ENCODE peak calls at places on chromosomes 13 and 19, in ten cellular contexts. Y, O, D, S, U, F, V, R, Z and N are unnamed samples.

GRCh38 chr19:51148571-51148970 is 6.5 kb downstream of the SIGLEC7 start:
- DNase-seq in Y (no peak), O (no peak), D (no peak), S (no peak), U (no peak), F (no peak), V (no peak), R (no peak), Z (no peak), N (no peak)

GRCh38 chr19:46221981-46222610 is 7.4 kb upstream of the IGFL1 start:
- DNase-seq in Y (peak; percentile 76), O (no peak), D (peak; percentile 66), S (peak; percentile 25), U (peak; percentile 60), F (peak; percentile 38), V (peak; percentile 87), R (peak; percentile 87), Z (peak; percentile 96), N (no peak)

GRCh38 chr13:95604534-95604915 is 40.0 kb downstream of the DZIP1 start:
- DNase-seq in Y (no peak), O (no peak), D (peak; percentile 6), S (no peak), U (no peak), F (no peak), V (no peak), R (no peak), Z (peak; percentile 55), N (no peak)

GRCh38 chr13:47650221-47650620 is 350.9 kb downstream of the SUCLA2 start:
- DNase-seq in Y (no peak), O (no peak), D (no peak), S (no peak), U (no peak), F (no peak), V (no peak), R (no peak), Z (no peak), N (no peak)

GRCh38 chr13:28339419-28339818 is 155.5 kb downstream of the FLT1 start:
- DNase-seq in Y (no peak), O (no peak), D (peak; percentile 28), S (no peak), U (no peak), F (no peak), V (peak; percentile 60), R (no peak), Z (no peak), N (no peak)

GRCh38 chr19:49658139-49658517 is 7.5 kb downstream of the IRF3 start:
- DNase-seq in Y (no peak), O (no peak), D (no peak), S (no peak), U (no peak), F (no peak), V (no peak), R (no peak), Z (no peak), N (no peak)

GRCh38 chr13:76820759-76821158 is 65.4 kb downstream of the KCTD12 start:
- DNase-seq in Y (peak; percentile 59), O (no peak), D (peak; percentile 93), S (peak; percentile 66), U (no peak), F (no peak), V (peak; percentile 80), R (peak; percentile 79), Z (peak; percentile 78), N (no peak)

GRCh38 chr19:2615782-2616181 is 86.7 kb downstream of the GNG7 start:
- DNase-seq in Y (no peak), O (no peak), D (no peak), S (no peak), U (no peak), F (no peak), V (no peak), R (no peak), Z (no peak), N (no peak)

GRCh38 chr13:21917046-21918010 is 246.5 kb downstream of the FGF9 start:
- DNase-seq in Y (no peak), O (no peak), D (no peak), S (no peak), U (no peak), F (no peak), V (no peak), R (no peak), Z (no peak), N (no peak)

GRCh38 chr13:21909331-21909730 is 238.5 kb downstream of the FGF9 start:
- DNase-seq in Y (no peak), O (no peak), D (no peak), S (no peak), U (no peak), F (no peak), V (no peak), R (no peak), Z (no peak), N (no peak)

GRCh38 chr13:21911916-21912315 is 241.0 kb downstream of the FGF9 start:
- DNase-seq in Y (no peak), O (no peak), D (no peak), S (no peak), U (no peak), F (no peak), V (no peak), R (no peak), Z (no peak), N (no peak)

DNA sequence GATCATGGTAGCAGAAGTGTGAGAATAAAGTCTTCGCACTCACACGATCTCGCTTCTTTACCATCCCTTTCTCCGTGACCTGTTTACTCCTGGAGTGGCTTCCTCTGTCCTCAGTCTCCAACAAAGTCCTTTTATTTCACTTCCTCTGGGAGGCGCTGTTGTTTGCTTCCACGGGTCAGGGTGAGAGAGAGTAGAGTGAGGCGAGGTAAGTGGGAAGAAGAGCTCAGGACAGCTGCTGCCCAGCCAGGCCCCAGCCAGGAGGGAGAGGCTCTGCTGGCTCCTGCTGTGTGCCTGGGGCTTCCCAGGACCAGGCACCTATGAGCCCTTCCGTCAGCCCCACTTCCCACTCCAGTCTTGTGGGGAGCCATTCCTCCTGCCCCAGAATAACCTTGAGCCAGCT is 242.1 kb downstream of the FGF9 start:
- DNase-seq in Y (no peak), O (peak; percentile 61), D (no peak), S (no peak), U (no peak), F (peak; percentile 18), V (no peak), R (no peak), Z (no peak), N (peak; percentile 54)
- TF ChIP-seq CTCF in Y (no peak), O (peak; percentile 59), D (no peak), S (no peak), U (no peak), F (peak; percentile 44), V (no peak), R (no peak), Z (no peak), N (no peak)

GRCh38 chr13:105207586-105208293 is 1327.7 kb downstream of the EFNB2 start:
- DNase-seq in Y (peak; percentile 51), O (no peak), D (no peak), S (no peak), U (no peak), F (no peak), V (peak; percentile 8), R (no peak), Z (no peak), N (no peak)

DNA sequence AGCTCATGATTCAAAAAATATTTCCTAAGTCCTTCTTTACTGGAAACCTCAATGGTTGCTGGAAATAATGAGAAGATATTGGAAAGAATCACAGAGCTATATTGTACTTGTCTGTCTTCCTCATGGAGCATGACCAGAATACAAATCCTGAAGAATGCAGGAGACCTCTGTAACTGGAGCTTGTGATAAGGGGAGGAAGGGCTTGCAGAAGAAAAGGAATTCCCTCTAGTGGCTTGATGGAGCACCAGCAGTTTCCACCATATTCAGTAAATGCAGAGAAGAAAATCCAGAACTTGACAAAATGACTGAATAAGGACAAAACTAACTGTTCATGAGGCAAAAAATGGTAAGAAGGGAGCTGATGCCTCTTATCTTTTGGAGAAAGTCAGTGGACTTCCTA is 1333.1 kb downstream of the EFNB2 start:
- DNase-seq in Y (peak; percentile 65), O (no peak), D (peak; percentile 4), S (no peak), U (peak; percentile 54), F (peak; percentile 4), V (peak; percentile 66), R (no peak), Z (no peak), N (no peak)
- TF ChIP-seq CTCF in Y (peak; percentile 72), O (peak; percentile 76), D (peak; percentile 14), S (peak; percentile 22), U (peak; percentile 53), F (peak; percentile 62), V (peak; percentile 39), R (peak; percentile 15), Z (peak; percentile 45), N (peak; percentile 22)

DNA sequence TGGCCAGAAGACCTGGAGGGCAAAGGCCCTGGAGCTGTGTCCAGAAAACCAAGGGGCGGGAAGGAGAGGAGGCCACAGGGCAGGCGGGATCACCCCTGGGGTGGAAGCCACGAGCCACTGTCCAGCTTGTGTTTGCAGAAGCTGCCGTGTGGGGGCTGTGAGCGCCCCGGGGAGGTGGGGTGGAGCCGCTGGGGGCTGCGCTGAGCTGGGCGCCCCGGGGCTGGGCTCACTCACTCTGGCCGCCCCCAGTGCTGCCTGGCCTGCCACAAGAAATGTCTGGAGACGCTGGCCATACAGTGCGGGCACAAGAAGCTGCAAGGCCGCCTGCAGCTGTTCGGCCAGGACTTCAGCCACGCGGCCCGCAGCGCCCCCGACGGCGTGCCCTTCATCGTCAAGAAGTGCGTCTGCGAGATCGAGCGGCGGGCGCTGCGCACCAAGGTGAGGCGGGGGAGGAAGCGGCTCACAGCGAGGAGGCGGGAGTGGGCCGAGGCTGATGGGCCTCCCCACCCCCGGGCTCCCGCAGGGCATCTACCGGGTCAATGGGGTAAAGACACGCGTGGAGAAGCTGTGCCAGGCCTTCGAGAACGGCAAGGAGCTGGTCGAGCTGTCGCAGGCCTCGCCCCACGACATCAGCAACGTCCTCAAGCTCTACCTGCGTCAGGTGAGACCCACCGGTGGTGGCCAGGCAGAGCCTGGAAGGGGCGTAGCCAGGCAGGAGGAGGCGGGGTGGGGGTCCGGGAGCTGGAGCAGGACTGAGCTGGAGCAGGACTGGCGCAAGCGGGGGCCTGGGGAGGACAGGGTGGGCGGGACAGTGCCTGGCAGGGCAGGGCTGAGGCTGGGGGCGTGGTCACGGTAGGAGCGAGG is 13.6 kb downstream of the POLR2E start:
- DNase-seq in Y (no peak), O (no peak), D (no peak), S (no peak), U (peak; percentile 66), F (no peak), V (no peak), R (no peak), Z (no peak), N (no peak)
- TF ChIP-seq CTCF in Y (no peak), O (no peak), D (no peak), S (no peak), U (peak; percentile 3), F (no peak), V (no peak), R (no peak), Z (no peak), N (no peak)

GRCh38 chr13:60326273-60326672 is 70.7 kb upstream of the TDRD3 start:
- DNase-seq in Y (no peak), O (no peak), D (no peak), S (no peak), U (no peak), F (no peak), V (no peak), R (no peak), Z (peak; percentile 73), N (no peak)
- TF ChIP-seq CTCF in Y (no peak), O (no peak), D (no peak), S (no peak), U (no peak), F (no peak), V (no peak), R (no peak), Z (peak; percentile 11), N (no peak)